ENCODE peak calls at places on chromosomes 5 and 9, in eight cellular contexts. R, O, V, I, Q, X, Z and L are unnamed samples.

GRCh38 chr5:106489004-106489403 is 1181.7 kb downstream of the EFNA5 start:
- DNase-seq in Q (no peak), O (no peak), X (no peak), I (no peak), Z (no peak), R (no peak), V (no peak), L (no peak)

GRCh38 chr9:99807276-99807852 is 14.3 kb upstream of the NR4A3 start:
- DNase-seq in V (no peak), Z (peak; percentile 81), I (peak; percentile 71), X (no peak), R (peak; percentile 66), O (peak; percentile 76), Q (peak; percentile 44), L (peak; percentile 82)

GRCh38 chr9:97895695-97896332 is 26.5 kb downstream of the TRMO start:
- DNase-seq in Z (no peak), V (no peak), I (no peak), X (no peak), O (peak; percentile 65), Q (no peak), R (no peak), L (peak; percentile 87)

GRCh38 chr9:87422999-87423398 is 74.7 kb upstream of the DAPK1 start:
- DNase-seq in V (no peak), I (no peak), R (no peak), O (no peak), X (no peak), Z (no peak), Q (no peak), L (no peak)

GRCh38 chr5:36599986-36600779 is 6.2 kb upstream of the SLC1A3 start:
- DNase-seq in Q (no peak), V (no peak), Z (no peak), X (no peak), I (no peak), R (no peak), O (no peak), L (no peak)

GRCh38 chr9:121985792-121986494 is 107.2 kb downstream of the TTLL11 start:
- DNase-seq in Z (peak; percentile 79), V (no peak), R (no peak), I (no peak), O (no peak), X (peak; percentile 30), Q (peak; percentile 96), L (peak; percentile 62)

GRCh38 chr9:27749838-27750237 is 176.6 kb upstream of the C9orf72 start:
- DNase-seq in V (no peak), O (no peak), I (no peak), Q (no peak), X (no peak), R (no peak), Z (no peak), L (peak; percentile 86)

GRCh38 chr9:36834736-36835135 is 199.3 kb downstream of the PAX5 start:
- DNase-seq in V (no peak), O (no peak), Z (no peak), X (no peak), Q (no peak), I (no peak), R (peak; percentile 30), L (no peak)

GRCh38 chr5:138461343-138462125 is 3.7 kb upstream of the EGR1 start:
- DNase-seq in V (peak; percentile 36), R (peak; percentile 45), X (no peak), Z (no peak), O (no peak), I (no peak), Q (no peak), L (peak; percentile 51)

GRCh38 chr5:148996270-148996669 is 66.6 kb downstream of the SH3TC2 start:
- DNase-seq in R (no peak), O (no peak), Z (no peak), V (no peak), I (no peak), Q (no peak), X (no peak), L (no peak)

GRCh38 chr5:96679293-96679692 is 17.1 kb downstream of the CAST start:
- DNase-seq in V (no peak), Q (no peak), O (no peak), X (no peak), R (no peak), I (no peak), Z (no peak), L (no peak)

GRCh38 chr5:80797428-80798024 is 142.7 kb upstream of the DHFR start:
- DNase-seq in V (no peak), Z (no peak), O (no peak), X (no peak), R (no peak), Q (no peak), I (no peak), L (no peak)

GRCh38 chr9:28720746-28721145 is 1147.5 kb upstream of the C9orf72 start:
- DNase-seq in Q (no peak), X (no peak), I (no peak), O (no peak), Z (no peak), V (no peak), R (no peak), L (no peak)

GRCh38 chr9:132214027-132214622 is 52.3 kb downstream of the NTNG2 start:
- DNase-seq in O (peak; percentile 52), R (peak; percentile 82), Q (peak; percentile 73), X (no peak), V (peak; percentile 75), Z (no peak), I (no peak), L (peak; percentile 86)

GRCh38 chr9:91037511-91038482 is 236.2 kb downstream of the SYK start:
- DNase-seq in X (no peak), Q (peak; percentile 55), V (peak; percentile 80), R (no peak), I (no peak), Z (peak; percentile 71), O (no peak), L (no peak)

GRCh38 chr5:35815089-35815936 is 41.4 kb upstream of the IL7R start:
- DNase-seq in Z (no peak), X (no peak), O (peak; percentile 52), V (no peak), Q (no peak), R (no peak), I (no peak), L (peak; percentile 82)

GRCh38 chr9:107484117-107484723 is 5.3 kb downstream of the KLF4 start:
- DNase-seq in O (peak; percentile 79), V (peak; percentile 59), X (no peak), Z (peak; percentile 35), Q (peak; percentile 28), I (no peak), R (no peak), L (peak; percentile 57)

GRCh38 chr5:179182601-179183000 is 122.4 kb downstream of the ZNF354C start:
- DNase-seq in V (no peak), Z (no peak), R (no peak), O (no peak), Q (no peak), I (no peak), X (no peak), L (no peak)

GRCh38 chr9:129776938-129777768 is 24.3 kb upstream of the PTGES start:
- DNase-seq in O (peak; percentile 47), X (peak; percentile 97), Z (peak; percentile 97), R (peak; percentile 91), V (peak; percentile 98), Q (peak; percentile 88), I (peak; percentile 97), L (peak; percentile 86)

GRCh38 chr5:144247131-144247530 is 76.5 kb downstream of the KCTD16 start:
- DNase-seq in V (no peak), Z (no peak), Q (no peak), O (no peak), X (no peak), R (no peak), I (no peak), L (no peak)

GRCh38 chr5:109034276-109034675 is 286.6 kb downstream of the FER start:
- DNase-seq in X (no peak), R (no peak), O (peak; percentile 13), V (no peak), I (no peak), Q (no peak), Z (no peak), L (no peak)

GRCh38 chr5:27511061-27511460 is 472.7 kb upstream of the CDH9 start:
- DNase-seq in X (no peak), Z (no peak), V (no peak), R (no peak), Q (no peak), I (no peak), O (no peak), L (no peak)

GRCh38 chr5:60495644-60496520 is 204.1 kb downstream of the DEPDC1B start:
- DNase-seq in R (no peak), Q (no peak), V (no peak), I (no peak), X (no peak), Z (no peak), O (no peak), L (no peak)

GRCh38 chr5:169443249-169443784 is 140.3 kb upstream of the SPDL1 start:
- DNase-seq in O (no peak), I (no peak), Z (no peak), Q (no peak), V (no peak), R (no peak), X (no peak), L (no peak)
- H3K27ac ChIP-seq in O (no peak overlapping the region), I (no peak overlapping the region), Z (peak overlapping the region; percentile 75), Q (no peak overlapping the region), V (no peak overlapping the region), R (no peak overlapping the region), X (no peak overlapping the region), L (no peak overlapping the region)

DNA sequence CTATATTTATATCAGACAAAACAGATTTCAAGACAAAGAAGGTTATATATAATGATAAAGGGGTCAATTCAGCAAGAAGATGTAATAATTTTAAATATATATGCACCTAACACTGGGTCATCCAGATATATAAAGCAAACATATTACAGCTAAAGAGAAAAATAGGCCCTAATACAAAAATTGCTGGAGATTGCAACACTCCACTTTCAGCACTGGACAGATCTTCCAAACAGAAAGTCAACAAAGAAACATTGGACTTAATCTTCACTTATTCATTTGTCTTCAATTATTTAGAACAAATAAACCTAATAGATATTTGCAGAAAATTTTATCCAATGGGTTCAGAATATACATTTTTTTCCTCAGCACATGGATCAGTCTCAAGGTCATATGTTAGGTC is 45.8 kb downstream of the MEIKIN start:
- DNase-seq in Z (no peak), R (no peak), V (no peak), O (no peak), I (no peak), Q (no peak), X (no peak), L (no peak)
- TF ChIP-seq CTCF in Z (no peak), R (no peak), V (no peak), O (no peak), I (no peak), Q (no peak), X (no peak), L (no peak)

GRCh38 chr5:17816947-17817346 is 182.7 kb downstream of the TAF11L14 start:
- DNase-seq in Q (no peak), X (no peak), I (no peak), Z (no peak), V (no peak), O (no peak), R (no peak), L (no peak)
- H3K9me3 ChIP-seq in Q (no peaks in the 10 kb centered on the region), X (no peaks in the 10 kb centered on the region), I (no peaks in the 10 kb centered on the region), Z (no peaks in the 10 kb centered on the region), V (no peaks in the 10 kb centered on the region), O (no peaks in the 10 kb centered on the region), R (no peaks in the 10 kb centered on the region), L (no peaks in the 10 kb centered on the region)

DNA sequence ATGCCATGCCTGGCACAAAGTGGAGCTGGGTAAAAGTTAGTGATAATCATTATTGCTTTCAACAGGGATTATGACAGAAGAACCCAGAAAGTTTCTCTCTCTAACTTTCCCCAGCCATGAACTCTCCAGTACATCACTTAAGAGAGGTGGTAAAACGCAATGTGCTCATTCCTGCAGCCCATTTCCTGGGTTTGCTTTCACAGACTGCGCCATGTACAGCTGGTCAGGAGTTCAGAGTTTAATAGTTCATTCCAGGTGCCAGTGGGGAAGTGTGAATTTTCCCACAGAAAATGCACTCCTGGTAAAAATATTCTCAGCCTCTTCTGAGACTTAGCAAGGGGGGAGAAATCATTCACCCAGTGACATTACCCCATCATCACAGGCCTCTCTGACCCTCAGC is 35.5 kb downstream of the ADAM19 start:
- DNase-seq in Q (no peak), R (no peak), X (no peak), V (no peak), O (no peak), Z (no peak), I (no peak), L (no peak)
- H3K27ac ChIP-seq in Q (no peak overlapping the region), R (peak overlapping the region; percentile 49), X (peak overlapping the region; percentile 76), V (peak overlapping the region; percentile 4), O (no peak overlapping the region), Z (peak overlapping the region; percentile 62), I (peak overlapping the region; percentile 54), L (no peak overlapping the region)